ENCODE peak calls at places on chromosomes 11 and 22, in five cellular contexts. Q is CD8-positive, alpha-beta T cell; W is heart left ventricle; A is ovary; G is CD4-positive, alpha-beta T cell. H is an unnamed sample.

GRCh38 chr11:68839054-68839865 is 2.5 kb downstream of the CPT1A start:
- DNase-seq in W (peak), A (peak), G (peak), Q (peak), H (peak)

GRCh38 chr11:95095858-95096587 is 6.4 kb downstream of the ENDOD1 start:
- DNase-seq in W (no peak), Q (no peak), G (no peak), A (no peak), H (no peak)

GRCh38 chr11:78731008-78731407 is 156.3 kb upstream of the NARS2 start:
- DNase-seq in Q (no peak), A (no peak), G (no peak), W (no peak), H (no peak)

GRCh38 chr11:125941606-125942275 is 4.1 kb upstream of the VSIG10L2 start:
- DNase-seq in W (peak), G (peak), A (peak), Q (peak), H (peak)

GRCh38 chr11:134047586-134047999 is 21.3 kb upstream of the JAM3 start:
- DNase-seq in G (no peak), W (peak), Q (no peak), A (peak), H (no peak)

GRCh38 chr11:118214210-118214914 is 10.4 kb downstream of the JAML start:
- DNase-seq in W (peak), G (no peak), A (no peak), Q (no peak), H (no peak)

GRCh38 chr11:60563553-60564235 is 48.5 kb downstream of the MS4A13 start:
- DNase-seq in W (no peak), G (no peak), Q (no peak), A (no peak), H (no peak)

GRCh38 chr11:44016546-44017442 is 31.0 kb upstream of the ACCSL start:
- DNase-seq in W (no peak), G (no peak), Q (no peak), A (no peak), H (peak)

GRCh38 chr11:108092134-108092533 is 29.2 kb upstream of the ACAT1 start:
- DNase-seq in G (no peak), A (no peak), Q (no peak), W (no peak), H (no peak)

GRCh38 chr11:127058524-127058923 is 58.0 kb upstream of the KIRREL3 start:
- DNase-seq in A (no peak), G (no peak), W (no peak), Q (no peak), H (no peak)

GRCh38 chr11:3920148-3920852 is 64.8 kb downstream of the STIM1 start:
- DNase-seq in A (no peak), G (peak), W (no peak), Q (peak), H (no peak)

GRCh38 chr22:46762238-46763050 is at the start of gene TBC1D22A:
- DNase-seq in W (peak), G (peak), A (peak), Q (peak), H (peak)

GRCh38 chr22:38246692-38247091 is 26.1 kb downstream of the TMEM184B start:
- DNase-seq in A (peak), Q (no peak), W (peak), G (no peak), H (no peak)

GRCh38 chr11:64181506-64182411 is 4.2 kb upstream of the STIP1 start:
- DNase-seq in G (no peak), A (peak), Q (peak), W (peak), H (peak)

GRCh38 chr11:112644410-112645131 is 316.6 kb upstream of the NCAM1 start:
- DNase-seq in Q (no peak), G (no peak), W (no peak), A (no peak), H (no peak)

GRCh38 chr11:59616396-59616982 is 915 bp upstream of the OSBP start:
- DNase-seq in Q (no peak), W (no peak), A (peak), G (no peak), H (no peak)

GRCh38 chr22:19149047-19149883 is 827 bp downstream of the GSC2 start:
- DNase-seq in A (no peak), G (peak), Q (no peak), W (no peak), H (peak)

GRCh38 chr11:105466582-105467228 is 143.2 kb upstream of the GRIA4 start:
- DNase-seq in Q (no peak), G (no peak), W (no peak), A (no peak), H (no peak)

GRCh38 chr11:45102810-45103621 is 43.4 kb upstream of the PRDM11 start:
- DNase-seq in W (peak), G (peak), Q (peak), A (no peak), H (peak)

GRCh38 chr11:10703544-10703943 is 10.0 kb upstream of the IRAG1 start:
- DNase-seq in G (no peak), Q (no peak), W (no peak), A (no peak), H (no peak)

GRCh38 chr11:19218801-19219460 is 17.1 kb upstream of the CSRP3 start:
- DNase-seq in A (no peak), G (no peak), W (peak), Q (no peak), H (no peak)

GRCh38 chr11:103659743-103660142 is 376.7 kb upstream of the DDI1 start:
- DNase-seq in W (no peak), A (no peak), G (no peak), Q (no peak), H (no peak)

GRCh38 chr22:36659762-36660509 is 43.6 kb downstream of the CACNG2 start:
- DNase-seq in G (peak), A (peak), W (peak), Q (no peak), H (peak)

GRCh38 chr11:71370895-71371673 is 77.1 kb downstream of the DHCR7 start:
- DNase-seq in W (no peak), G (peak), A (no peak), Q (no peak), H (no peak)

GRCh38 chr22:46500201-46500600 is 37.2 kb downstream of the CELSR1 start:
- DNase-seq in Q (no peak), W (no peak), G (no peak), A (no peak), H (no peak)

GRCh38 chr11:41256060-41256459 is 203.4 kb downstream of the LRRC4C start:
- DNase-seq in G (no peak), A (no peak), Q (no peak), W (no peak), H (no peak)

GRCh38 chr11:65131895-65132237 is 2.5 kb downstream of the SYVN1 start:
- DNase-seq in W (no peak), A (no peak), G (no peak), Q (no peak), H (no peak)

GRCh38 chr22:26672060-26672471 is 14.7 kb downstream of the MIAT start:
- DNase-seq in Q (no peak), W (peak), A (peak), G (peak), H (no peak)

GRCh38 chr22:19755145-19755710 is 5.3 kb upstream of the TBX1 start:
- DNase-seq in W (no peak), Q (no peak), G (no peak), A (no peak), H (no peak)

GRCh38 chr11:83011333-83012167 is 60.1 kb downstream of the RAB30 start:
- DNase-seq in G (no peak), W (peak), A (no peak), Q (no peak), H (no peak)

GRCh38 chr11:104054911-104055529 is 18.6 kb downstream of the DDI1 start:
- DNase-seq in W (no peak), Q (no peak), A (no peak), G (no peak), H (no peak)

GRCh38 chr11:26219506-26220117 is 112.3 kb upstream of the ANO3 start:
- DNase-seq in G (no peak), Q (no peak), W (no peak), A (no peak), H (no peak)

GRCh38 chr11:61171907-61172306 is 10.7 kb upstream of the VPS37C start:
- DNase-seq in G (no peak), W (no peak), A (no peak), Q (no peak), H (no peak)

GRCh38 chr11:112343368-112344039 is 82.8 kb upstream of the PLET1 start:
- DNase-seq in G (no peak), A (no peak), W (no peak), Q (no peak), H (no peak)

GRCh38 chr11:20873054-20873453 is 203.7 kb downstream of the NELL1 start:
- DNase-seq in G (no peak), W (no peak), Q (no peak), A (no peak), H (no peak)

GRCh38 chr11:19447150-19447566 is 206.4 kb upstream of the E2F8 start:
- DNase-seq in A (no peak), G (no peak), W (no peak), Q (no peak), H (no peak)

GRCh38 chr11:63916837-63917684 is at the start of gene RCOR2:
- DNase-seq in W (peak), A (peak), G (peak), Q (peak), H (peak)

GRCh38 chr22:27875951-27876350 is 43.1 kb downstream of the PITPNB start:
- DNase-seq in G (no peak), Q (peak), A (no peak), W (no peak), H (no peak)

GRCh38 chr22:33922268-33922667 is 2.0 kb upstream of the LARGE1 start:
- DNase-seq in A (peak), G (no peak), W (peak), Q (no peak), H (peak)

GRCh38 chr11:291281-292210 is 2.6 kb downstream of the PGGHG start:
- DNase-seq in G (peak), Q (no peak), A (peak), W (peak), H (no peak)

DNA sequence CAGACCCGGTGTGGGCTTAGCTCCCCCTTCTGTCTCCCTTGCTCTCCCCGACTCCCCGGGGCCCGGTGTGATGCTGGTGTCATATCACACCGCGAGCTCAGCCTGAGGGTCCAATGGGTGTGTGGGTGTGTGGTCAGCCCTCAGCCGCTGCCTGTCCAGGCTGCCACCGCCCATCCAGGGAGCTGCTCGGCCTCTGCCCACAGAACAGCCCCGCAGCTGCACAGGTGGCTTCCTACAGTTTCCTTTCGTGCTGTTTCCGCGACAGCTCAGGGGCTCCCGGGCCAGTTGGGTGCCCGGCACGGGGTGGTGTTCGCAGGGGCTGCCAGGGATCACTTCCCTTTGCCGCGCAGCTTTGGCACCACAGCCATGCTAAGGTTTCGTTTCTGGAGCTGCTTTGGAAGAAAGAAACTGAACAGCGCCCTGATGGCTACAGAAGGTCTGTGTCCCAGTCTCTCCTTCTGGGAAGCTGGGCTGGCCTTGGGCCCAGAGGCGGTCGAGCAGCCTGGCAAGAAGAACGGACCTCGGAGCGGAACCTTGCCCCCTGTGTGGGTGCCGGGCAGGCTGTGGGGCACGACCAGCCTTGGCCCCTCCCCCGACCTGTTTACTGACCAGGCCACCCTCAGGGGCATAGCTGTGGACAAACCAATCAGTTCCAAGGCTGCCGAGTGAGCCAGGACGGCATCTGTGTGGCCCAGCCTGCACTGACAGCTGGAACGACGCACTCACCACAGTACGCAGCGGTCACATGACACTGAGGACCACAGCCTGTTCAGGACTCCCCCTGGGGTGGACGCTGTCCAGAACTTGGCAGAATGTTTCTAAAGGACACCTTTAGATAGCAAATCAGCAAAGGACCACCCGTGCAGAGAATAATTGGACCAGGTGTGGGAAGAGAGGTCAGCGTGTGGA is 7.0 kb downstream of the PIM3 start:
- DNase-seq in W (peak), G (peak), Q (peak), A (peak), H (no peak)
- TF ChIP-seq CTCF in W (no peak), G (no peak), Q (no peak), A (no peak), H (no peak)

GRCh38 chr22:30754971-30755759 is 60.5 kb downstream of the OSBP2 start:
- DNase-seq in W (peak), Q (peak), G (peak), A (peak), H (no peak)

GRCh38 chr22:30754521-30754920 is 59.8 kb downstream of the OSBP2 start:
- DNase-seq in G (no peak), W (no peak), Q (no peak), A (no peak), H (no peak)

GRCh38 chr22:30753701-30754100 is 59.0 kb downstream of the OSBP2 start:
- DNase-seq in A (no peak), Q (no peak), G (no peak), W (no peak), H (no peak)

GRCh38 chr22:30752771-30753170 is 58.1 kb downstream of the OSBP2 start:
- DNase-seq in Q (no peak), A (no peak), G (no peak), W (no peak), H (no peak)

GRCh38 chr22:30755760-30756124 is 61.1 kb downstream of the OSBP2 start:
- DNase-seq in W (no peak), G (no peak), Q (no peak), A (no peak), H (no peak)
- TF ChIP-seq CTCF in W (no peak), G (no peak), Q (no peak), A (no peak), H (no peak)

DNA sequence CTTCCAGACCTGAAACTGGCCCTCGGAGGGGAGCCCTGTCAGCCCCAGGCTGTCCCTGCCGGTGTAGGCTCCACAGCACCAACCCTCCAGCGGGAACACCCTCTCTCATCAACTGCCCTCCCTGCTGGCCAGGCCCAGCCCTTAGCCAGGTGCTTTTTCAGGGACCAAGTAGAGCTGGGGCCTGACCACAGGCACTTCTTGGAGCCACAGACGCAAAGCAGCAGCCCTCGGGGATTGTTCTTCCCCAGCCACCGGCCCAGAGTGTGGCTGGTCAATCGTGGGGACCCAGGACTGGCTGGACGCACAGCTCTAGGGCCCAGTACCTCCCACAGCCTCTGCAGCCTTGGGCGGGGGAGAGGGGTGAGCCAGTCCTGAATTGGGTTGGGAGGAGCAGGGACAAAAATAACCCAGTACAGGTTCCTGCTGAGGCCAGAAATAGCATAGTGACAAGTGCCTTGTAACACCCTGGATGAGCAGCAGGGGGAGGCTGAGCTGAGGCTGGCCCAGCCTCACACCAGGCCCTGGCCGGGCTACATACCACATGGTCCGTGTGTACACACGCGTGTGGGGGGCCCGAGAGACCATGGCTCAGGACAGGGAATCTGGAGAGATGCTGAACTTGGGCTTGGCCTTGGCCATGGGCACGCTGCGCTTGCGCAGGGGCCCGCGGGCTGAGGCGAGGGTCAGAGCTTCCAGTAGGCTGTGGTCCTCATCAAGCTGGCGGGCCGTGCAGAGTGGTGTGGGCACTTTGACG is 2.0 kb downstream of the KCNJ11 start:
- DNase-seq in G (no peak), A (no peak), Q (no peak), W (peak), H (no peak)
- TF ChIP-seq CTCF in G (peak), A (no peak), Q (peak), W (peak), H (peak)

DNA sequence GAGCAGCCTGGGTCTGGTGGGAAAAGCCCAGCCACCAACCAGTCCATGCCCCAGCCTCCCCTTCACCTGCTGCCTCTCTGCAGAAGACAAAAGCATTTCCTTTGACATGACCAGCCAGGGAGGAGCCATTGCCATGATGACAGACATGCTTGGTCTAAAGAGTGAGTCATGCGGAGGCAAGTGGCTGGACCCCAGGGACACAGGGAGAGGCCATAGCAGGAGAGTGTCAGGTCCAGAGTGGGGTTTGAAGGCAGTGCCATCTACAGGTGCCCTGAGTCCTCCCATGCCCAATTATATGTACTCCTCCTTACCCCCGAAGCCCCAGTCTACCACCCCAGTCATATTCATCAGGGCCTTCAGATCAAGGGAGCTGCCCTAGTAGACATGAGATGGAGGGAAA is 67.4 kb downstream of the SCN3B start:
- DNase-seq in A (no peak), Q (no peak), G (no peak), W (no peak), H (no peak)
- TF ChIP-seq CTCF in A (no peak), Q (no peak), G (no peak), W (no peak), H (no peak)

DNA sequence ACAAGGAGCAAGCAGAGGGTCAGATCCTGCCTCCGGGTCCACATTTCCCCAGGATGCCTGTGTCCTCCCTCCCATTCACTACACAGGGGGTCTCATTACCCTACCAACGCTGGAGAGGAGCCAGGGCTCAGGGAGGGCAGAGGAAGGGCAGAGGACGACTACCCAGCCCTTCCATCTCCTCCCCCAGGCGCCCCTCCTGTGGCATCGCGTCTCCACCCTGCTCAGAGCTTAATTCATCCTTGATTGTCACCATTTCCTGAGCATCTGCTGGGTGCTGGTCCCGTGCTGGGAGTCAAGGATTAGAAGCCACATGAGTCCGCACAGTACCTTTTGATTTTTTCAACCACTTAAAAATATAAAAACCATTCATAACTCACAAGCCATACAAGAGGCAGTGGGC is 5.0 kb downstream of the NFAM1 start:
- DNase-seq in W (no peak), G (no peak), Q (no peak), A (no peak), H (no peak)
- TF ChIP-seq CTCF in W (no peak), G (no peak), Q (no peak), A (no peak), H (no peak)

GRCh38 chr11:66545701-66546367 is at the start of gene ZDHHC24:
- DNase-seq in G (peak), W (peak), Q (peak), A (peak), H (peak)

GRCh38 chr11:66546368-66546965 is at the start of gene ACTN3:
- DNase-seq in A (peak), Q (no peak), W (peak), G (no peak), H (no peak)

GRCh38 chr11:66542362-66542761 is 3.5 kb downstream of the ZDHHC24 start:
- DNase-seq in G (no peak), Q (no peak), W (no peak), A (no peak), H (no peak)

GRCh38 chr11:66541892-66542291 is 4.0 kb downstream of the ZDHHC24 start:
- DNase-seq in W (no peak), G (no peak), A (no peak), Q (no peak), H (no peak)

DNA sequence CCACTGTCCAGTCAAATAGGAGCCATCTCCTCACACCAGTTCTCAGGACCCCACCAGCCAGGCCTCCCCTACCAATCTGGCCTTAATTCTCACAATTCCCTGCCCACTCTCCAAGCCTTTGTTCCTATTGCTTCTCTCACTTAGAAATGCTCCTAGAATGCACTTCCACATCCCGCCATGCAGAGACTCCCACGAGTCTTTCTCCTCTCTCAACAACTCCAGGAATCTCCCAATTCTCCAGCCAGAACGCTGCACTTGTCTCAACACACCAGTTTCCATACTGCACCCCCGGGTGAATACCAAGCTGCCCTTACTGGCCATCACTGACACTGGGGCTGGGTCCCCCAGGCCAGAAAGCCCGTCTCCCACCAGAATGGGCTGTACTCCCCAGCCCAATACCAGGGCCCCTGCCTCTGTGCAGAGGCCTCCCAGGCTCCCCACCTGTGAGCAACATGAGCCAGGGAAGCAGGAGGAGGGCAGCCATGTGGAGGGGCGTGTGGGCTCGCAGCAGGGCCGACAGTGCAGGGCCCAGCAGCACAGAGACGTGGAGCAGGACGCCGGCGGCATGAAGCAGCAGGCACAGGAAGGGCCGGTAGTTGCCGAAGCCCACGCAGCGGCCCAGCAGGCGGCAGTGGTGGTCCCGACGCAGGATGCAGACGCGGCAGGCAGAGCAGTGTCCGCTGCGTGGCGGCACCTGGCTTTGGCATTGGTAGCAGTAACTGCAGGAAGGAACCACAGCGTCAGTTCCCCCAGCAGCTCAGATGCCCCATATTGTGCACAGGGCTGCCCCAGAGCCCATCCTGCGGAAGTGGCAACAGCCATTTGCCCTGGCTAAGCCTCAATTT is 2.4 kb downstream of the ZDHHC24 start:
- DNase-seq in W (peak), G (peak), A (peak), Q (peak), H (no peak)
- TF ChIP-seq CTCF in W (peak), G (peak), A (no peak), Q (peak), H (no peak)

H was measured in mesothelial cell of epicardium.